ENCODE peak calls at places on chromosomes 2 and 18, in eight cellular contexts. Z is HepG2; U is activated CD4-positive, alpha-beta T cell treated with anti-CD3 and anti-CD28 coated beads, Interleukin-2, amount 50 U/mL, for 4 hours; A is dorsolateral prefrontal cortex; P is progenitor cell of endocrine pancreas; I is AG08396; H is iPS-NIHi11; O is astrocyte of the spinal cord. D is an unnamed sample.

GRCh38 chr2:84126084-84126483 is 333.0 kb downstream of the SUCLG1 start:
- DNase-seq in Z (no peak), U (no peak), A (no peak), P (no peak), I (no peak), H (no peak), O (no peak), D (no peak)

GRCh38 chr18:70555046-70555445 is 266.2 kb downstream of the SOCS6 start:
- DNase-seq in Z (no peak), U (no peak), A (no peak), P (no peak), I (no peak), H (no peak), O (no peak), D (no peak)

GRCh38 chr2:241417626-241418025 is 61.5 kb downstream of the FARP2 start:
- DNase-seq in Z (peak; percentile 66), U (no peak), A (no peak), P (no peak), I (no peak), H (no peak), O (no peak), D (no peak)

GRCh38 chr2:136136921-136137320 is 19.0 kb upstream of the CXCR4 start:
- DNase-seq in Z (no peak), U (no peak), A (no peak), P (no peak), I (no peak), H (no peak), O (no peak), D (no peak)

GRCh38 chr2:42979870-42980763 is 187.7 kb upstream of the HAAO start:
- DNase-seq in Z (no peak), U (no peak), A (peak; percentile 16), P (no peak), I (no peak), H (no peak), O (no peak), D (no peak)

GRCh38 chr2:64863097-64863820 is 125.9 kb upstream of the SLC1A4 start:
- DNase-seq in Z (no peak), U (no peak), A (no peak), P (no peak), I (no peak), H (no peak), O (no peak), D (no peak)

GRCh38 chr2:98455494-98455976 is 10.9 kb downstream of the INPP4A start:
- DNase-seq in Z (no peak), U (no peak), A (no peak), P (no peak), I (no peak), H (no peak), O (peak; percentile 51), D (no peak)

GRCh38 chr2:20622296-20622686 is 28.6 kb downstream of the HS1BP3 start:
- DNase-seq in Z (no peak), U (no peak), A (no peak), P (no peak), I (no peak), H (no peak), O (no peak), D (no peak)

GRCh38 chr2:15040429-15041084 is 408.0 kb downstream of the LRATD1 start:
- DNase-seq in Z (no peak), U (no peak), A (no peak), P (no peak), I (no peak), H (no peak), O (no peak), D (no peak)

GRCh38 chr2:169105433-169105832 is 36.1 kb downstream of the DHRS9 start:
- DNase-seq in Z (no peak), U (no peak), A (no peak), P (no peak), I (no peak), H (no peak), O (no peak), D (no peak)

GRCh38 chr2:1413156-1413690 is at the start of gene TPO:
- DNase-seq in Z (no peak), U (no peak), A (no peak), P (no peak), I (no peak), H (no peak), O (no peak), D (no peak)

GRCh38 chr2:239216614-239217273 is 184.1 kb downstream of the HDAC4 start:
- DNase-seq in Z (no peak), U (no peak), A (no peak), P (no peak), I (no peak), H (no peak), O (no peak), D (no peak)

GRCh38 chr2:42147641-42148274 is 21.4 kb upstream of the EML4 start:
- DNase-seq in Z (peak; percentile 44), U (no peak), A (no peak), P (no peak), I (no peak), H (no peak), O (peak; percentile 51), D (no peak)

GRCh38 chr2:169478339-169478738 is 955 bp upstream of the BBS5 start:
- DNase-seq in Z (peak; percentile 28), U (no peak), A (no peak), P (no peak), I (peak; percentile 14), H (no peak), O (no peak), D (no peak)

GRCh38 chr2:172098650-172099471 is 3.8 kb downstream of the DLX2 start:
- DNase-seq in Z (peak; percentile 84), U (no peak), A (no peak), P (no peak), I (peak; percentile 86), H (peak; percentile 46), O (peak; percentile 70), D (peak; percentile 81)

GRCh38 chr2:24820598-24821432 is 27.6 kb downstream of the CENPO start:
- DNase-seq in Z (no peak), U (no peak), A (no peak), P (no peak), I (peak; percentile 2), H (peak; percentile 20), O (no peak), D (no peak)

GRCh38 chr2:75605770-75606535 is 40.6 kb upstream of the MRPL19 start:
- DNase-seq in Z (peak; percentile 69), U (no peak), A (no peak), P (no peak), I (peak; percentile 87), H (peak; percentile 38), O (peak; percentile 97), D (peak; percentile 62)

D was measured in H54.